ENCODE peak calls at places on chromosomes 6 and 20, in eight cellular contexts. One of them, this sample, is unnamed.

GRCh38 chr20:63932606-63933160 is 23.5 kb downstream of the UCKL1 start:
- DNase-seq in effector memory CD8-positive, alpha-beta T cell: no peak
- DNase-seq in NCI-H2029 treated with DMSO at 0.1 percent for 48 hours: no peak
- DNase-seq in progenitor cell of endocrine pancreas: no peak
- DNase-seq in EH: no peak
- DNase-seq in mesothelial cell of epicardium: no peak
- DNase-seq in EL: no peak
- DNase-seq in NCI-H748 treated with DMSO at 0.1 percent for 48 hours: no peak
- DNase-seq in this sample: no peak

GRCh38 chr6:168122521-168122920 is 43.5 kb upstream of the FRMD1 start:
- DNase-seq in progenitor cell of endocrine pancreas: peak
- DNase-seq in EH: no peak
- DNase-seq in NCI-H2029 treated with DMSO at 0.1 percent for 48 hours: no peak
- DNase-seq in mesothelial cell of epicardium: peak
- DNase-seq in EL: no peak
- DNase-seq in effector memory CD8-positive, alpha-beta T cell: no peak
- DNase-seq in NCI-H748 treated with DMSO at 0.1 percent for 48 hours: no peak
- DNase-seq in this sample: no peak

GRCh38 chr6:34809914-34810882 is 18.3 kb downstream of the BLTP3A start:
- DNase-seq in progenitor cell of endocrine pancreas: no peak
- DNase-seq in EH: peak
- DNase-seq in EL: peak
- DNase-seq in effector memory CD8-positive, alpha-beta T cell: no peak
- DNase-seq in NCI-H748 treated with DMSO at 0.1 percent for 48 hours: no peak
- DNase-seq in NCI-H2029 treated with DMSO at 0.1 percent for 48 hours: no peak
- DNase-seq in mesothelial cell of epicardium: no peak
- DNase-seq in this sample: no peak

GRCh38 chr20:3248167-3248992 is 9.4 kb upstream of the SLC4A11 start:
- DNase-seq in NCI-H2029 treated with DMSO at 0.1 percent for 48 hours: no peak
- DNase-seq in NCI-H748 treated with DMSO at 0.1 percent for 48 hours: peak
- DNase-seq in mesothelial cell of epicardium: no peak
- DNase-seq in EH: peak
- DNase-seq in EL: peak
- DNase-seq in progenitor cell of endocrine pancreas: no peak
- DNase-seq in effector memory CD8-positive, alpha-beta T cell: no peak
- DNase-seq in this sample: no peak

GRCh38 chr6:72305971-72306370 is 315.9 kb upstream of the KCNQ5 start:
- DNase-seq in NCI-H2029 treated with DMSO at 0.1 percent for 48 hours: no peak
- DNase-seq in mesothelial cell of epicardium: no peak
- DNase-seq in NCI-H748 treated with DMSO at 0.1 percent for 48 hours: no peak
- DNase-seq in progenitor cell of endocrine pancreas: no peak
- DNase-seq in effector memory CD8-positive, alpha-beta T cell: no peak
- DNase-seq in EL: no peak
- DNase-seq in EH: no peak
- DNase-seq in this sample: no peak

GRCh38 chr6:135087803-135088202 is 33.2 kb upstream of the HBS1L start:
- DNase-seq in EL: no peak
- DNase-seq in effector memory CD8-positive, alpha-beta T cell: peak
- DNase-seq in mesothelial cell of epicardium: no peak
- DNase-seq in EH: no peak
- DNase-seq in NCI-H748 treated with DMSO at 0.1 percent for 48 hours: no peak
- DNase-seq in progenitor cell of endocrine pancreas: no peak
- DNase-seq in NCI-H2029 treated with DMSO at 0.1 percent for 48 hours: no peak
- DNase-seq in this sample: peak

GRCh38 chr20:38877483-38877882 is 48.7 kb upstream of the FAM83D start:
- DNase-seq in progenitor cell of endocrine pancreas: no peak
- DNase-seq in NCI-H2029 treated with DMSO at 0.1 percent for 48 hours: no peak
- DNase-seq in effector memory CD8-positive, alpha-beta T cell: no peak
- DNase-seq in mesothelial cell of epicardium: no peak
- DNase-seq in NCI-H748 treated with DMSO at 0.1 percent for 48 hours: no peak
- DNase-seq in EH: no peak
- DNase-seq in EL: no peak
- DNase-seq in this sample: no peak

GRCh38 chr6:69379518-69379917 is 417.3 kb downstream of the LMBRD1 start:
- DNase-seq in effector memory CD8-positive, alpha-beta T cell: no peak
- DNase-seq in EH: no peak
- DNase-seq in mesothelial cell of epicardium: no peak
- DNase-seq in NCI-H748 treated with DMSO at 0.1 percent for 48 hours: no peak
- DNase-seq in progenitor cell of endocrine pancreas: no peak
- DNase-seq in EL: no peak
- DNase-seq in NCI-H2029 treated with DMSO at 0.1 percent for 48 hours: no peak
- DNase-seq in this sample: no peak

GRCh38 chr6:170529839-170530520 is 23.1 kb downstream of the PSMB1 start:
- DNase-seq in EH: peak
- DNase-seq in progenitor cell of endocrine pancreas: peak
- DNase-seq in mesothelial cell of epicardium: peak
- DNase-seq in effector memory CD8-positive, alpha-beta T cell: peak
- DNase-seq in EL: peak
- DNase-seq in NCI-H748 treated with DMSO at 0.1 percent for 48 hours: peak
- DNase-seq in NCI-H2029 treated with DMSO at 0.1 percent for 48 hours: peak
- DNase-seq in this sample: peak

GRCh38 chr6:83265384-83265783 is 72.2 kb downstream of the RWDD2A start:
- DNase-seq in progenitor cell of endocrine pancreas: no peak
- DNase-seq in NCI-H2029 treated with DMSO at 0.1 percent for 48 hours: no peak
- DNase-seq in EH: peak
- DNase-seq in EL: peak
- DNase-seq in effector memory CD8-positive, alpha-beta T cell: no peak
- DNase-seq in mesothelial cell of epicardium: no peak
- DNase-seq in NCI-H748 treated with DMSO at 0.1 percent for 48 hours: no peak
- DNase-seq in this sample: no peak

GRCh38 chr6:43310624-43311023 is 2.0 kb upstream of the CRIP3 start:
- DNase-seq in NCI-H2029 treated with DMSO at 0.1 percent for 48 hours: no peak
- DNase-seq in EL: no peak
- DNase-seq in progenitor cell of endocrine pancreas: no peak
- DNase-seq in NCI-H748 treated with DMSO at 0.1 percent for 48 hours: no peak
- DNase-seq in effector memory CD8-positive, alpha-beta T cell: no peak
- DNase-seq in mesothelial cell of epicardium: no peak
- DNase-seq in EH: no peak
- DNase-seq in this sample: no peak

GRCh38 chr6:121925024-121925423 is 474.4 kb upstream of the HSF2 start:
- DNase-seq in EL: no peak
- DNase-seq in EH: peak
- DNase-seq in progenitor cell of endocrine pancreas: no peak
- DNase-seq in NCI-H748 treated with DMSO at 0.1 percent for 48 hours: no peak
- DNase-seq in NCI-H2029 treated with DMSO at 0.1 percent for 48 hours: no peak
- DNase-seq in effector memory CD8-positive, alpha-beta T cell: no peak
- DNase-seq in mesothelial cell of epicardium: no peak
- DNase-seq in this sample: no peak

GRCh38 chr6:10529231-10529801 is 8.2 kb downstream of the GCNT2 start:
- DNase-seq in progenitor cell of endocrine pancreas: no peak
- DNase-seq in effector memory CD8-positive, alpha-beta T cell: no peak
- DNase-seq in EH: peak
- DNase-seq in NCI-H748 treated with DMSO at 0.1 percent for 48 hours: no peak
- DNase-seq in mesothelial cell of epicardium: no peak
- DNase-seq in NCI-H2029 treated with DMSO at 0.1 percent for 48 hours: no peak
- DNase-seq in EL: peak
- DNase-seq in this sample: no peak

GRCh38 chr6:12961761-12962160 is 245.2 kb downstream of the PHACTR1 start:
- DNase-seq in NCI-H2029 treated with DMSO at 0.1 percent for 48 hours: no peak
- DNase-seq in EL: no peak
- DNase-seq in effector memory CD8-positive, alpha-beta T cell: no peak
- DNase-seq in EH: no peak
- DNase-seq in NCI-H748 treated with DMSO at 0.1 percent for 48 hours: no peak
- DNase-seq in progenitor cell of endocrine pancreas: no peak
- DNase-seq in mesothelial cell of epicardium: no peak
- DNase-seq in this sample: no peak

GRCh38 chr6:44630125-44631028 is 242.9 kb downstream of the CDC5L start:
- DNase-seq in progenitor cell of endocrine pancreas: peak
- DNase-seq in NCI-H2029 treated with DMSO at 0.1 percent for 48 hours: no peak
- DNase-seq in effector memory CD8-positive, alpha-beta T cell: no peak
- DNase-seq in mesothelial cell of epicardium: peak
- DNase-seq in EL: peak
- DNase-seq in NCI-H748 treated with DMSO at 0.1 percent for 48 hours: peak
- DNase-seq in EH: peak
- DNase-seq in this sample: no peak

GRCh38 chr6:6881438-6882267 is 226.1 kb upstream of the RREB1 start:
- DNase-seq in progenitor cell of endocrine pancreas: no peak
- DNase-seq in NCI-H748 treated with DMSO at 0.1 percent for 48 hours: no peak
- DNase-seq in mesothelial cell of epicardium: no peak
- DNase-seq in EH: no peak
- DNase-seq in EL: no peak
- DNase-seq in NCI-H2029 treated with DMSO at 0.1 percent for 48 hours: no peak
- DNase-seq in effector memory CD8-positive, alpha-beta T cell: no peak
- DNase-seq in this sample: no peak

GRCh38 chr20:56465997-56466396 is 2.4 kb upstream of the RTF2 start:
- DNase-seq in NCI-H2029 treated with DMSO at 0.1 percent for 48 hours: no peak
- DNase-seq in EL: no peak
- DNase-seq in EH: no peak
- DNase-seq in effector memory CD8-positive, alpha-beta T cell: no peak
- DNase-seq in progenitor cell of endocrine pancreas: no peak
- DNase-seq in NCI-H748 treated with DMSO at 0.1 percent for 48 hours: no peak
- DNase-seq in mesothelial cell of epicardium: no peak
- DNase-seq in this sample: no peak

GRCh38 chr6:34565722-34566137 is 9.6 kb upstream of the SPDEF start:
- DNase-seq in effector memory CD8-positive, alpha-beta T cell: no peak
- DNase-seq in EL: no peak
- DNase-seq in EH: no peak
- DNase-seq in NCI-H2029 treated with DMSO at 0.1 percent for 48 hours: no peak
- DNase-seq in NCI-H748 treated with DMSO at 0.1 percent for 48 hours: no peak
- DNase-seq in mesothelial cell of epicardium: no peak
- DNase-seq in progenitor cell of endocrine pancreas: no peak
- DNase-seq in this sample: no peak

GRCh38 chr6:69631552-69632346 is 165.1 kb downstream of the LMBRD1 start:
- DNase-seq in NCI-H2029 treated with DMSO at 0.1 percent for 48 hours: no peak
- DNase-seq in NCI-H748 treated with DMSO at 0.1 percent for 48 hours: no peak
- DNase-seq in EH: no peak
- DNase-seq in mesothelial cell of epicardium: no peak
- DNase-seq in effector memory CD8-positive, alpha-beta T cell: no peak
- DNase-seq in EL: no peak
- DNase-seq in progenitor cell of endocrine pancreas: no peak
- DNase-seq in this sample: no peak

GRCh38 chr20:63678071-63678470 is 18.4 kb upstream of the TNFRSF6B start:
- DNase-seq in progenitor cell of endocrine pancreas: no peak
- DNase-seq in EH: no peak
- DNase-seq in EL: no peak
- DNase-seq in NCI-H748 treated with DMSO at 0.1 percent for 48 hours: no peak
- DNase-seq in effector memory CD8-positive, alpha-beta T cell: no peak
- DNase-seq in mesothelial cell of epicardium: no peak
- DNase-seq in NCI-H2029 treated with DMSO at 0.1 percent for 48 hours: no peak
- DNase-seq in this sample: no peak

GRCh38 chr6:16728513-16729182 is 32.6 kb downstream of the ATXN1 start:
- DNase-seq in NCI-H748 treated with DMSO at 0.1 percent for 48 hours: no peak
- DNase-seq in mesothelial cell of epicardium: no peak
- DNase-seq in progenitor cell of endocrine pancreas: no peak
- DNase-seq in effector memory CD8-positive, alpha-beta T cell: no peak
- DNase-seq in EL: no peak
- DNase-seq in EH: no peak
- DNase-seq in NCI-H2029 treated with DMSO at 0.1 percent for 48 hours: no peak
- DNase-seq in this sample: no peak

This sample was measured in T-cell.